ENCODE peak calls at places on chromosome 5, in seven cellular contexts. N is stimulated activated CD4-positive, alpha-beta T cell treated with anti-CD3 and anti-CD28 coated beads, Interleukin-15, amount 100 ng/mL, for 1 hour; X is NCI-H1694 treated with DMSO at 0.1 percent for 48 hours; U is HTR-8/SVneo; K is GM13977; D is NCI-H1092; G is uterus. Z is an unnamed sample.

GRCh38 chr5:135036405-135036804 is 2.4 kb upstream of the PITX1 start:
- DNase-seq in N (no peak), K (no peak), G (no peak), X (no peak), U (no peak), D (no peak), Z (no peak)

GRCh38 chr5:96209829-96210228 is 223.2 kb downstream of the PCSK1 start:
- DNase-seq in D (no peak), X (no peak), U (no peak), K (no peak), N (no peak), G (no peak), Z (no peak)

GRCh38 chr5:137632716-137633115 is 103.2 kb downstream of the KLHL3 start:
- DNase-seq in K (no peak), U (no peak), D (no peak), N (no peak), X (no peak), G (no peak), Z (no peak)

GRCh38 chr5:122702524-122702875 is 72.4 kb upstream of the SNX2 start:
- DNase-seq in G (no peak), D (no peak), X (no peak), U (no peak), N (no peak), K (no peak), Z (no peak)

GRCh38 chr5:137470111-137470920 is 28.8 kb downstream of the SPOCK1 start:
- DNase-seq in X (no peak), G (peak), U (peak), D (no peak), K (no peak), N (no peak), Z (no peak)

GRCh38 chr5:142833517-142834446 is 63.6 kb downstream of the ARHGAP26 start:
- DNase-seq in D (no peak), K (no peak), X (no peak), N (no peak), U (no peak), G (peak), Z (no peak)

GRCh38 chr5:93304851-93305250 is 276.2 kb downstream of the NR2F1-AS1 start:
- DNase-seq in K (no peak), G (no peak), N (no peak), X (no peak), D (no peak), U (no peak), Z (no peak)

GRCh38 chr5:96125335-96125891 is 163.8 kb upstream of the ELL2 start:
- DNase-seq in K (no peak), N (no peak), D (no peak), X (no peak), G (no peak), U (no peak), Z (no peak)

GRCh38 chr5:55226027-55226933 is 835 bp downstream of the MCIDAS start:
- DNase-seq in G (no peak), U (peak), D (peak), X (peak), K (peak), N (no peak), Z (peak)

GRCh38 chr5:179304466-179304865 is 40.8 kb downstream of the ADAMTS2 start:
- DNase-seq in D (no peak), N (no peak), K (no peak), X (no peak), U (no peak), G (no peak), Z (no peak)

GRCh38 chr5:116377276-116378006 is 197.2 kb downstream of the SEMA6A start:
- DNase-seq in U (no peak), G (no peak), D (no peak), N (no peak), X (no peak), K (no peak), Z (no peak)